ENCODE peak calls at places on chromosomes 4 and X, in six cellular contexts. One of them, this sample, is unnamed.

GRCh38 chr4:123244233-123244632 is 152.4 kb upstream of the SPRY1 start:
- DNase-seq in esophagus muscularis mucosa: no peak
- DNase-seq in tibial nerve: peak; percentile 60
- DNase-seq in HepG2: no peak
- DNase-seq in K562: no peak
- DNase-seq in A549: no peak
- DNase-seq in this sample: peak; percentile 77

GRCh38 chrX:150942958-150943594 is 40.1 kb upstream of the HMGB3 start:
- DNase-seq in HepG2: no peak
- DNase-seq in tibial nerve: no peak
- DNase-seq in K562: peak; percentile 51
- DNase-seq in A549: no peak
- DNase-seq in esophagus muscularis mucosa: no peak
- DNase-seq in this sample: no peak

GRCh38 chr4:156294577-156294976 is 340.9 kb upstream of the CTSO start:
- DNase-seq in A549: no peak
- DNase-seq in K562: no peak
- DNase-seq in esophagus muscularis mucosa: no peak
- DNase-seq in HepG2: peak; percentile 35
- DNase-seq in tibial nerve: no peak
- DNase-seq in this sample: no peak

GRCh38 chr4:98113005-98113404 is 30.3 kb downstream of the STPG2 start:
- DNase-seq in K562: no peak
- DNase-seq in esophagus muscularis mucosa: no peak
- DNase-seq in HepG2: peak; percentile 5
- DNase-seq in tibial nerve: no peak
- DNase-seq in A549: no peak
- DNase-seq in this sample: no peak

GRCh38 chrX:20267924-20268701 is 1.4 kb upstream of the RPS6KA3 start:
- DNase-seq in tibial nerve: peak; percentile 37
- DNase-seq in HepG2: no peak
- DNase-seq in A549: no peak
- DNase-seq in K562: peak; percentile 7
- DNase-seq in esophagus muscularis mucosa: no peak
- DNase-seq in this sample: peak; percentile 86

GRCh38 chr4:122647656-122648055 is 26.8 kb upstream of the IL21 start:
- DNase-seq in esophagus muscularis mucosa: no peak
- DNase-seq in A549: no peak
- DNase-seq in K562: no peak
- DNase-seq in HepG2: no peak
- DNase-seq in tibial nerve: no peak
- DNase-seq in this sample: no peak

GRCh38 chrX:2794336-2794735 is 34.4 kb upstream of the GYG2 start:
- DNase-seq in esophagus muscularis mucosa: no peak
- DNase-seq in K562: no peak
- DNase-seq in HepG2: no peak
- DNase-seq in tibial nerve: no peak
- DNase-seq in A549: no peak
- DNase-seq in this sample: no peak

GRCh38 chr4:104901438-104901837 is 245.2 kb upstream of the TET2 start:
- DNase-seq in K562: no peak
- DNase-seq in HepG2: no peak
- DNase-seq in tibial nerve: no peak
- DNase-seq in esophagus muscularis mucosa: no peak
- DNase-seq in A549: no peak
- DNase-seq in this sample: no peak

GRCh38 chr4:5730436-5730835 is 19.4 kb downstream of the EVC start:
- DNase-seq in A549: no peak
- DNase-seq in K562: no peak
- DNase-seq in esophagus muscularis mucosa: no peak
- DNase-seq in tibial nerve: no peak
- DNase-seq in HepG2: no peak
- DNase-seq in this sample: no peak

GRCh38 chrX:136268051-136269048 is 17.1 kb upstream of the MAP7D3 start:
- DNase-seq in A549: peak; percentile 15
- DNase-seq in esophagus muscularis mucosa: no peak
- DNase-seq in tibial nerve: peak; percentile 61
- DNase-seq in HepG2: peak; percentile 4
- DNase-seq in K562: peak; percentile 27
- DNase-seq in this sample: no peak

GRCh38 chr4:136392576-136392975 is 1139.7 kb downstream of the PCDH18 start:
- DNase-seq in K562: no peak
- DNase-seq in A549: no peak
- DNase-seq in tibial nerve: no peak
- DNase-seq in HepG2: no peak
- DNase-seq in esophagus muscularis mucosa: no peak
- DNase-seq in this sample: no peak

GRCh38 chr4:104294811-104295210 is 199.9 kb downstream of the CXXC4 start:
- DNase-seq in K562: no peak
- DNase-seq in tibial nerve: no peak
- DNase-seq in A549: no peak
- DNase-seq in esophagus muscularis mucosa: no peak
- DNase-seq in HepG2: no peak
- DNase-seq in this sample: no peak

GRCh38 chr4:38868055-38868965 is 704 bp downstream of the FAM114A1 start:
- DNase-seq in A549: no peak
- DNase-seq in tibial nerve: peak; percentile 36
- DNase-seq in HepG2: no peak
- DNase-seq in K562: no peak
- DNase-seq in esophagus muscularis mucosa: no peak
- DNase-seq in this sample: peak; percentile 88

GRCh38 chr4:184310171-184310567 is 92.5 kb upstream of the ENPP6 start:
- DNase-seq in esophagus muscularis mucosa: peak; percentile 91
- DNase-seq in tibial nerve: no peak
- DNase-seq in K562: peak; percentile 24
- DNase-seq in HepG2: no peak
- DNase-seq in A549: no peak
- DNase-seq in this sample: no peak

GRCh38 chr4:18042754-18043153 is 21.2 kb upstream of the LCORL start:
- DNase-seq in K562: no peak
- DNase-seq in A549: no peak
- DNase-seq in HepG2: no peak
- DNase-seq in esophagus muscularis mucosa: no peak
- DNase-seq in tibial nerve: no peak
- DNase-seq in this sample: no peak

GRCh38 chr4:108359936-108360681 is 191.4 kb upstream of the LEF1 start:
- DNase-seq in K562: peak; percentile 87
- DNase-seq in tibial nerve: no peak
- DNase-seq in A549: no peak
- DNase-seq in esophagus muscularis mucosa: peak; percentile 70
- DNase-seq in HepG2: no peak
- DNase-seq in this sample: no peak

GRCh38 chr4:156999175-156999517 is 27.5 kb upstream of the PDGFC start:
- DNase-seq in HepG2: peak; percentile 79
- DNase-seq in A549: peak; percentile 27
- DNase-seq in esophagus muscularis mucosa: no peak
- DNase-seq in K562: no peak
- DNase-seq in tibial nerve: peak; percentile 48
- DNase-seq in this sample: no peak

GRCh38 chr4:172950990-172951389 is 217.6 kb upstream of the GALNT7 start:
- DNase-seq in tibial nerve: no peak
- DNase-seq in esophagus muscularis mucosa: no peak
- DNase-seq in K562: no peak
- DNase-seq in HepG2: no peak
- DNase-seq in A549: no peak
- DNase-seq in this sample: no peak

GRCh38 chrX:16711219-16712115 is 1.0 kb downstream of the CTPS2 start:
- DNase-seq in esophagus muscularis mucosa: no peak
- DNase-seq in K562: peak; percentile 46
- DNase-seq in HepG2: peak; percentile 21
- DNase-seq in A549: no peak
- DNase-seq in tibial nerve: no peak
- DNase-seq in this sample: peak; percentile 63

GRCh38 chrX:66544181-66544580 is 94.7 kb downstream of the EDA2R start:
- DNase-seq in esophagus muscularis mucosa: no peak
- DNase-seq in K562: no peak
- DNase-seq in tibial nerve: no peak
- DNase-seq in HepG2: no peak
- DNase-seq in A549: no peak
- DNase-seq in this sample: no peak

GRCh38 chr4:118712872-118713271 is 27.7 kb downstream of the METTL14 start:
- DNase-seq in tibial nerve: no peak
- DNase-seq in esophagus muscularis mucosa: no peak
- DNase-seq in A549: no peak
- DNase-seq in HepG2: no peak
- DNase-seq in K562: no peak
- DNase-seq in this sample: no peak

GRCh38 chr4:152587127-152587526 is 51.2 kb upstream of the FBXW7 start:
- DNase-seq in tibial nerve: no peak
- DNase-seq in esophagus muscularis mucosa: no peak
- DNase-seq in A549: no peak
- DNase-seq in K562: no peak
- DNase-seq in HepG2: no peak
- DNase-seq in this sample: no peak

GRCh38 chr4:152588869-152589268 is 53.0 kb upstream of the FBXW7 start:
- DNase-seq in A549: no peak
- DNase-seq in tibial nerve: no peak
- DNase-seq in HepG2: no peak
- DNase-seq in esophagus muscularis mucosa: no peak
- DNase-seq in K562: no peak
- DNase-seq in this sample: no peak

GRCh38 chr4:152591361-152591760 is 55.5 kb upstream of the FBXW7 start:
- DNase-seq in A549: no peak
- DNase-seq in K562: no peak
- DNase-seq in HepG2: no peak
- DNase-seq in esophagus muscularis mucosa: peak; percentile 92
- DNase-seq in tibial nerve: peak; percentile 21
- DNase-seq in this sample: peak; percentile 85

GRCh38 chr4:152591876-152592275 is 56.0 kb upstream of the FBXW7 start:
- DNase-seq in esophagus muscularis mucosa: peak; percentile 14
- DNase-seq in K562: no peak
- DNase-seq in A549: no peak
- DNase-seq in HepG2: no peak
- DNase-seq in tibial nerve: no peak
- DNase-seq in this sample: no peak

GRCh38 chr4:152590179-152591031 is 54.5 kb upstream of the FBXW7 start:
- DNase-seq in K562: no peak
- DNase-seq in tibial nerve: no peak
- DNase-seq in A549: no peak
- DNase-seq in HepG2: no peak
- DNase-seq in esophagus muscularis mucosa: peak; percentile 60
- DNase-seq in this sample: peak; percentile 69
- TF ChIP-seq CTCF in K562: no peak
- TF ChIP-seq CTCF in tibial nerve: no peak
- TF ChIP-seq CTCF in A549: no peak
- TF ChIP-seq CTCF in HepG2: no peak
- TF ChIP-seq CTCF in esophagus muscularis mucosa: no peak
- TF ChIP-seq CTCF in this sample: no peak

DNA sequence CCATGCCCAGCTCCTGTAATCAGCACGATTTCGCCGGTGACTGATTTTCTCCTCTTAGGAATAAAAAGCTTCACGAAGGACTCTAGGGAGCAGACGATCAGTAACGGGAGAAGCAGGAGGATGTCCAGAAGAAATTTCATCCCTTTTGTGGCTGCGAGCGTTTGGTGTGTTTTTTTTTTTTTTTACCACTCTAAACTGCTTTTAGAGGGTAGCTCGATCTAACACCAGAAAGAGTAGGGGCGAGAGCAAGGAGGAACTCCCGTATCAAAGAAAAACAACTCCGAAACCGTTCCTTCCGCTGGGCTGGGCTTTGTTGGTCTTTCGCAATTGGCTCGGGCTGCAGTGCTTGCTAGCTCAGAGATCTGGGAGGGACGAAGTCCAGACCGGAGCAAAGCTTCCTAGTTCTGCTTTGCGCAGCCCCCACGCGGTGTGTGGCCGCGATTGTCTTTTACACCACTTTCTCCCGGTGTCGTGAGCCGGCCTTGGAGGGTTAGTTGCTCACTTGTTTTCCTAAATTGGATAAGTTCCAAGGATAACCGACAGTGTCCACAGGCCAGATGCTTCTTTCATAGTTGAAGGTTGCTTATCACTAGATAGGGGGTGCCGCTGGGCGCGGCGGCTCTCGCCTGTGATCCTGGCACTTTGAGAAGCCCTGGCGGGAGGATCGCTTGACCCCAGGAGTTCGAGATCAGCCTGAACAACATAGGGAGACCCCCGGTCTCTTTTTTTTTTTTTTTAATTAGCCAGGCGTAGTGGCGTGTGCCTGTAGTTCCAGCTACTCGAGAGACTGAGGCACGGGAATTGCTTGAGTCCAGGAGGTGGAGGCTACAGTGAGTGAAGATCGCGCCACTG is at the start of gene HSD17B11:
- DNase-seq in esophagus muscularis mucosa: peak; percentile 97
- DNase-seq in tibial nerve: peak; percentile 91
- DNase-seq in HepG2: peak; percentile 96
- DNase-seq in K562: peak; percentile 93
- DNase-seq in A549: peak; percentile 92
- DNase-seq in this sample: peak; percentile 97
- H3K27ac ChIP-seq in esophagus muscularis mucosa: peak within 1 kb of the TSS; percentile 96
- H3K27ac ChIP-seq in tibial nerve: peak within 1 kb of the TSS; percentile 88
- H3K27ac ChIP-seq in HepG2: peak within 1 kb of the TSS; percentile 87
- H3K27ac ChIP-seq in K562: peak within 1 kb of the TSS; percentile 88
- H3K27ac ChIP-seq in A549: peak within 1 kb of the TSS; percentile 90
- H3K27ac ChIP-seq in this sample: peak within 1 kb of the TSS; percentile 88

GRCh38 chr4:14178421-14178820 is 550.9 kb upstream of the BOD1L1 start:
- DNase-seq in esophagus muscularis mucosa: no peak
- DNase-seq in tibial nerve: no peak
- DNase-seq in K562: no peak
- DNase-seq in HepG2: no peak
- DNase-seq in A549: no peak
- DNase-seq in this sample: no peak
- TF ChIP-seq EP300 in esophagus muscularis mucosa: no peak
- TF ChIP-seq EP300 in tibial nerve: no peak
- TF ChIP-seq EP300 in K562: no peak
- TF ChIP-seq EP300 in HepG2: no peak
- TF ChIP-seq EP300 in A549: no peak
- TF ChIP-seq EP300 in this sample: no peak

GRCh38 chrX:74925210-74926088 is at the start of gene NEXMIF:
- DNase-seq in A549: peak; percentile 45
- DNase-seq in K562: no peak
- DNase-seq in esophagus muscularis mucosa: no peak
- DNase-seq in HepG2: peak; percentile 6
- DNase-seq in tibial nerve: no peak
- DNase-seq in this sample: peak; percentile 65
- TF ChIP-seq CTCF in A549: no peak
- TF ChIP-seq CTCF in K562: no peak
- TF ChIP-seq CTCF in esophagus muscularis mucosa: no peak
- TF ChIP-seq CTCF in HepG2: peak; percentile 40
- TF ChIP-seq CTCF in tibial nerve: no peak
- TF ChIP-seq CTCF in this sample: no peak

DNA sequence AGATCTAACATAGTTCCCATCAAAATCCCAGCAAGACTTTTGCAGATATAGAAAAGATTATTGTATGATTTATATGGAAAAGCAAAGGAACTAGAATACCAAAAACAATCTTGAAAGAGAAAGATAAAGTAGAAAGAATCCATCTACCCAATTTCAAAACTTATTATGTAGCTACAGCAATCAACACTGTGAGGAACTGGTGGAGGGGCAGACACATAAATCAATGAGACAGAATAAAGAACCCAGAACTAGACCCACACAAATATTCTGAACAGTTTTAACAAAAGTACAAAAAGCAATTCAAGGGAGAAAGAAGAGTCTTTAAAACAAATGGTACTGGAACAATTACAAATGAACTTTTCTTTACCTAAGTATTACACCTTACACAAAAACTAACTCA is 67.0 kb downstream of the LRBA start:
- DNase-seq in HepG2: no peak
- DNase-seq in tibial nerve: no peak
- DNase-seq in esophagus muscularis mucosa: no peak
- DNase-seq in A549: no peak
- DNase-seq in K562: no peak
- DNase-seq in this sample: no peak
- H3K27ac ChIP-seq in HepG2: no peak overlapping the region
- H3K27ac ChIP-seq in tibial nerve: no peak overlapping the region
- H3K27ac ChIP-seq in esophagus muscularis mucosa: no peak overlapping the region
- H3K27ac ChIP-seq in A549: no peak overlapping the region
- H3K27ac ChIP-seq in K562: no peak overlapping the region
- H3K27ac ChIP-seq in this sample: no peak overlapping the region